ENCODE peak calls at places on chromosomes 1 and 21, in five cellular contexts. F, A, C, Q and S are unnamed samples.

GRCh38 chr1:183609313-183609712 is 19.1 kb upstream of the NCF2 start:
- DNase-seq in F (no peak), Q (peak; percentile 87), A (no peak), C (no peak), S (no peak)

GRCh38 chr1:175591083-175591743 is 152.2 kb downstream of the TNR start:
- DNase-seq in F (peak; percentile 72), A (no peak), C (no peak), Q (no peak), S (no peak)

GRCh38 chr21:45511007-45511406 is 31.2 kb downstream of the SLC19A1 start:
- DNase-seq in C (no peak), A (no peak), Q (no peak), F (no peak), S (no peak)

GRCh38 chr1:116850436-116850835 is 59.3 kb upstream of the PTGFRN start:
- DNase-seq in A (no peak), F (no peak), C (no peak), Q (no peak), S (no peak)

GRCh38 chr1:222547944-222548671 is at the start of gene HHIPL2:
- DNase-seq in C (no peak), F (no peak), A (no peak), Q (no peak), S (no peak)

GRCh38 chr1:106571109-106571508 is 485.4 kb upstream of the PRMT6 start:
- DNase-seq in Q (no peak), A (no peak), F (no peak), C (no peak), S (no peak)

GRCh38 chr1:54884135-54884586 is 2.8 kb downstream of the DHCR24 start:
- DNase-seq in A (no peak), F (no peak), Q (peak; percentile 89), C (no peak), S (no peak)

GRCh38 chr1:211610779-211611556 is 32.0 kb upstream of the SLC30A1 start:
- DNase-seq in F (no peak), Q (peak; percentile 40), A (no peak), C (no peak), S (no peak)

GRCh38 chr1:151401860-151402259 is 2.5 kb downstream of the PSMB4 start:
- DNase-seq in A (no peak), Q (no peak), F (no peak), C (no peak), S (no peak)

GRCh38 chr1:233025156-233025555 is 74.7 kb downstream of the NTPCR start:
- DNase-seq in C (peak; percentile 2), A (no peak), Q (peak; percentile 42), F (no peak), S (peak; percentile 36)

GRCh38 chr1:206107168-206107544 is 10.0 kb downstream of the AVPR1B start:
- DNase-seq in F (no peak), A (no peak), C (no peak), Q (no peak), S (no peak)